ENCODE peak calls at places on chromosomes 5 and 9, in ten cellular contexts. R is tibial artery; I is cardiac muscle cell; U is epithelial cell of esophagus; O is AG04450; M is activated B cell treated with CpG ODN at 0.5 μM for 24 hours; H is tibial nerve; X is CD8-positive, alpha-beta T cell; W is hepatocyte; Z is mammary epithelial cell. Q is an unnamed sample.

GRCh38 chr5:149658299-149658698 is 71.8 kb upstream of the PPARGC1B start:
- DNase-seq in M (no peak), O (no peak), I (no peak), X (no peak), R (no peak), H (no peak), U (no peak), W (no peak), Z (no peak), Q (no peak)

GRCh38 chr9:27538668-27539067 is 9.1 kb upstream of the MOB3B start:
- DNase-seq in X (no peak), H (no peak), I (no peak), O (no peak), Z (no peak), R (no peak), M (no peak), U (no peak), W (no peak), Q (no peak)

GRCh38 chr9:21709464-21710058 is 92.9 kb upstream of the MTAP start:
- DNase-seq in H (peak), X (peak), W (peak), Z (peak), M (no peak), U (peak), I (peak), R (peak), O (no peak), Q (peak)

GRCh38 chr5:16350816-16351215 is 114.8 kb downstream of the ZNF622 start:
- DNase-seq in W (no peak), H (no peak), I (no peak), X (no peak), M (no peak), O (no peak), U (no peak), Z (no peak), R (no peak), Q (no peak)

GRCh38 chr9:15697459-15697858 is 144.6 kb downstream of the CCDC171 start:
- DNase-seq in H (no peak), R (no peak), Z (peak), W (no peak), M (no peak), I (no peak), X (no peak), O (peak), U (peak), Q (no peak)

GRCh38 chr5:171647043-171647899 is 138.3 kb upstream of the SMIM23 start:
- DNase-seq in M (no peak), R (no peak), O (peak), Z (no peak), H (no peak), I (peak), U (peak), X (no peak), W (peak), Q (no peak)

GRCh38 chr5:177133845-177134652 is 476 bp downstream of the NSD1 start:
- DNase-seq in R (peak), M (peak), I (peak), U (peak), O (no peak), Z (peak), W (peak), H (no peak), X (peak), Q (peak)

GRCh38 chr5:1544294-1545010 is 20.7 kb upstream of the LPCAT1 start:
- DNase-seq in O (no peak), W (no peak), I (no peak), Z (no peak), H (no peak), X (no peak), M (peak), U (no peak), R (no peak), Q (no peak)

GRCh38 chr9:115494393-115494792 is 376.4 kb upstream of the TNC start:
- DNase-seq in U (no peak), H (no peak), M (no peak), O (no peak), X (no peak), I (no peak), Z (no peak), W (no peak), R (peak), Q (no peak)

GRCh38 chr5:24232929-24233328 is 411.8 kb downstream of the CDH10 start:
- DNase-seq in W (no peak), O (no peak), H (no peak), X (no peak), M (no peak), I (no peak), R (no peak), U (no peak), Z (no peak), Q (no peak)

GRCh38 chr9:38681747-38682227 is 38.1 kb downstream of the FAM240B start:
- DNase-seq in Z (peak), H (no peak), M (no peak), O (no peak), R (no peak), U (peak), X (no peak), I (no peak), W (no peak), Q (no peak)

GRCh38 chr5:88805151-88805784 is 77.7 kb downstream of the MEF2C start:
- DNase-seq in U (no peak), Z (no peak), X (no peak), M (no peak), I (no peak), W (no peak), R (no peak), H (no peak), O (no peak), Q (no peak)

GRCh38 chr5:169648725-169649124 is 11.7 kb downstream of the DOCK2 start:
- DNase-seq in I (peak), R (no peak), Z (peak), X (no peak), H (no peak), M (no peak), U (no peak), O (no peak), W (no peak), Q (no peak)

GRCh38 chr5:176712546-176713297 is 65.4 kb downstream of the TSPAN17 start:
- DNase-seq in W (no peak), U (no peak), O (no peak), R (no peak), X (no peak), H (no peak), I (no peak), Z (no peak), M (no peak), Q (no peak)

GRCh38 chr9:134028575-134029247 is 3.4 kb downstream of the BRD3OS start:
- DNase-seq in W (no peak), U (no peak), X (no peak), M (no peak), H (no peak), Z (no peak), R (no peak), O (no peak), I (no peak), Q (no peak)

GRCh38 chr9:86413966-86414880 is 60.0 kb upstream of the TUT7 start:
- DNase-seq in I (peak), U (peak), R (no peak), W (peak), O (no peak), Z (no peak), H (no peak), X (no peak), M (no peak), Q (no peak)

DNA sequence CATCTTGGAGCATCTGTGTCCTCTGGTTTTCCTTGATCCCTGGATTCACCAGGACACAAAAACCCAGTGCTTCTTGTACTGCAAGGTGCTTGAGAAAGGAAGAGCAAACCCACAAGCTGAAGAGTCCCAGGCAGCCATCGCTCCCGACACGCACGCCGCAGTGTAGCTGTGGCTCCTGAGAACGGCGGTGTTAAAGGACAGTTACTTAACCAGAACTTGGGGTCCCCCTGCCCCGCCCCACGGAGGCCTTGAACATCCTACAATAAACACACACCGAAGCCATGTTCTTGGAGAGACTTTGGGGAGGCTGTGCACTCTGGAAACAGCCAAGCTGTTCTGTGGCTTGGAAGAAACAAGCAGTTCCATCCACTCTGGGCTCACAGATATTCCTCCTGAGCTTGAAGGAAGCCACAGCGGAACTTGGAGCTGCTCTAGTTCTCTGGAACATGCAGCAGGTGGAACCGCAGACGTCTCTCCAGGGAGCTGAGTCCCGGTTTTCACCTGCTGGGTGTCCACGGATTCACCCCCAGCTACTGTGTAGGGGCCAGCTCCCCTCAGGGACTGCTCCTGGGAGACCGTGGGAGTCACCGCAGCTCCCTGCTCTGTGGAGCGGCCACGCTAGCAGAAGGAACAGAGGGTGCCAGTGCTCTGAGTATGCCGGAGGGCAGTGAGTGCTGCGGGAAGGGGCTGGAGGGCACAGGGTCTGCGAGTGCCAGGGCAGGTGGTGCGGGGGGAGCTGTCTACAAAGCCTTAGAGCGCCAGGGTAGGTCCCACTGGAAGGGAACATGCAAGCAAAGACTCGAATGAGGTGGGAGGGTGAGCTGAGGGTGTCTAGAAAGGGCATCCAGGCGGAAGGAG is 107.3 kb downstream of the ADAMTS2 start:
- DNase-seq in X (no peak), Z (no peak), H (no peak), M (no peak), W (no peak), U (no peak), O (no peak), R (no peak), I (no peak), Q (no peak)
- TF ChIP-seq CTCF in X (no peak), Z (no peak), H (no peak), M (no peak), W (no peak), U (no peak), O (no peak), R (no peak), I (no peak), Q (no peak)

DNA sequence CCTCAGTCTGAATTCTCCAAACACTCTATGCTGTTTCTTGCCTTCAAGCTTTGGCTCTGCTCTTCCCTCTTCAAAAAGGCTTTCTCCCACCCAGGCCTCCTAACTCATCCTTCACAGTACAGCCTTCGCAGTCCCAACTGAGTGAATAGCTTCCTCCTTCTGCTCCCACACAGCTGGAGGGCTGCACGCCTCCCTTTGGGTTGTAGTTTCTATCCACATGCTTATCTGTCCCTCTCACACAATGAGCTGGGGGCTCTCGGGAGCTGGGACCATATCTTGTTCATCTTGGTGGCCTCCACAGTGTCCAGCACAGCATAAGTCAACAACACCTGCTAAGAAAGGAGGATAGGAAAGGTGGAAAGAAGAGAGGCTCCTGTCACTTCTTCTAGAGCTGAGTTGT is 69.5 kb upstream of the XPA start:
- DNase-seq in O (no peak), I (no peak), W (no peak), U (no peak), M (no peak), X (no peak), H (no peak), R (no peak), Z (no peak), Q (no peak)
- TF ChIP-seq CTCF in O (no peak), I (no peak), W (no peak), U (no peak), M (no peak), X (no peak), H (no peak), R (no peak), Z (no peak), Q (no peak)

GRCh38 chr5:72845889-72846288 is 29.4 kb downstream of the TNPO1 start:
- DNase-seq in O (no peak), W (no peak), M (no peak), H (no peak), X (no peak), Z (no peak), R (no peak), U (no peak), I (no peak), Q (no peak)

GRCh38 chr5:72841756-72842535 is 25.5 kb downstream of the TNPO1 start:
- DNase-seq in X (no peak), I (no peak), R (no peak), U (no peak), W (no peak), H (no peak), O (no peak), Z (no peak), M (no peak), Q (no peak)

GRCh38 chr5:72844218-72844603 is 27.8 kb downstream of the TNPO1 start:
- DNase-seq in O (no peak), U (no peak), I (no peak), H (no peak), Z (no peak), R (no peak), X (no peak), W (no peak), M (no peak), Q (no peak)

GRCh38 chr5:72846483-72846882 is 30.0 kb downstream of the TNPO1 start:
- DNase-seq in U (no peak), Z (no peak), X (no peak), W (no peak), I (no peak), O (no peak), H (no peak), M (no peak), R (no peak), Q (no peak)

GRCh38 chr5:72842816-72843215 is 26.4 kb downstream of the TNPO1 start:
- DNase-seq in U (peak), O (no peak), W (peak), X (no peak), I (no peak), M (no peak), Z (peak), H (no peak), R (no peak), Q (no peak)
- TF ChIP-seq CTCF in U (peak), O (no peak), W (peak), X (no peak), I (no peak), M (no peak), Z (peak), H (no peak), R (no peak), Q (no peak)

DNA sequence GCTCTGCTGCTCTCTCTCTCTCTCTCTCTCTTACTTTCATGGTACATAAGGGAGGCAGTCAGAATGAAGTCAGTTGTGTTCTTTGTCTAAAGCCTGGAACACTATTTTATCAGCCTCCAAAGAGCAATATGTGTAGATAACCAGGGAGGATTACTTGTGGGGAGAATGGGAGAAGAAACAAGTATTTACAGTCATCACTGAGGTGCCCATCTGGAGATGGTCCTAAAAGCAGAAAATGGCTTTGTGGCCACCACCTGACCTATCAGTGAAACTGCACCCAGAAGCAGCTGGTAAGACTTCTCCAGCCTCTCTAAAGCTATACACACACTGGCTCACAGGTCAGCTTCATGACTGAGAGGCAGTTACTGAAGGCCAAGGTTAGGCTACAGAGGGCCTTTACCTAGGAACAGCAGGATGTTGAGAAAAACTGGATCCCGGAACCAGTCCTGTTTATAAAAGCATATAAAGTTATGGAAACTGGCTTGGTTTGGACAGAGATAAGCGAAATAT is 75.1 kb downstream of the MRPS27 start:
- DNase-seq in X (no peak), I (peak), Z (no peak), R (no peak), M (no peak), U (peak), H (no peak), O (no peak), W (peak), Q (no peak)
- TF ChIP-seq CTCF in X (no peak), I (peak), Z (peak), R (peak), M (no peak), U (peak), H (peak), O (peak), W (peak), Q (peak)

DNA sequence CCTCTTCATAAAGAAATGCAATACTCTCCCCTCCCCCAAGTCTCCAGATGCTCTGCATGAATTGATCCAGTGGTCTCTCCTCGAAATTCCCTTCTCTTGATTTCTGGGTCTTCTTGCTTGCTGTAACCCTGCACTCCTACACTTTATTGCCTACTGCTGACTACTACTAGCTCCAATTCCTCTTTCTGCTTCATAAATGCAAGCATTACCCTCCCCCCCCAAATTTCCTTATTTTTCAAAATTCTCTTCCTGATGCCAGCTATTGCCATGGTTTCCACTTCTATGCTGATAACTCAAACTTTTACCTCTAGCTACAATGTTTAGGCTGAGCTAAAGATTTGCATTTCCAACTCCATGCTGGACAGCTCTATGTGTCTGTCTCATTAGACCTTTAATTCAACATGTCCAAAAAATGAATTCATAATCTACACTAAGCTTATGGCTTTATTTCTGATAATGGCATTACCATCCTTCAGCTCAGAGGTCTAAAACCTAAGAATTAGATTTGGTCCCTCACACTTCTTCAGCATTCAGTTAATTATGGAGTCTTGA is 1.4 kb downstream of the ZBTB26 start:
- DNase-seq in H (no peak), R (no peak), I (no peak), Z (no peak), U (no peak), X (no peak), M (no peak), W (no peak), O (no peak), Q (no peak)
- TF ChIP-seq CTCF in H (no peak), R (no peak), I (no peak), Z (no peak), U (no peak), X (no peak), M (no peak), W (no peak), O (no peak), Q (no peak)

GRCh38 chr9:132944294-132945185 is at the start of gene TSC1:
- DNase-seq in W (peak), R (peak), H (peak), M (peak), Z (peak), I (peak), X (peak), U (peak), O (peak), Q (peak)
- TF ChIP-seq CTCF in W (no peak), R (no peak), H (no peak), M (no peak), Z (no peak), I (no peak), X (no peak), U (no peak), O (no peak), Q (no peak)

GRCh38 chr5:37996918-37997317 is 157.1 kb upstream of the GDNF start:
- DNase-seq in R (no peak), X (no peak), U (no peak), M (no peak), Z (no peak), W (no peak), H (no peak), O (no peak), I (no peak), Q (no peak)

GRCh38 chr5:37989884-37990283 is 150.0 kb upstream of the GDNF start:
- DNase-seq in R (no peak), U (no peak), W (no peak), X (no peak), H (no peak), M (no peak), Z (no peak), I (no peak), O (no peak), Q (no peak)

GRCh38 chr5:37988454-37989046 is 148.7 kb upstream of the GDNF start:
- DNase-seq in W (no peak), U (no peak), R (no peak), I (no peak), X (no peak), H (no peak), O (no peak), M (no peak), Z (no peak), Q (no peak)

GRCh38 chr5:37991267-37991902 is 151.5 kb upstream of the GDNF start:
- DNase-seq in I (peak), X (no peak), O (no peak), Z (no peak), M (no peak), H (no peak), R (no peak), W (no peak), U (no peak), Q (peak)

GRCh38 chr5:37991903-37992299 is 152.1 kb upstream of the GDNF start:
- DNase-seq in H (no peak), W (no peak), M (no peak), I (no peak), Z (no peak), X (no peak), R (no peak), O (no peak), U (no peak), Q (no peak)
- TF ChIP-seq CTCF in H (no peak), W (no peak), M (no peak), I (no peak), Z (no peak), X (no peak), R (no peak), O (no peak), U (no peak), Q (no peak)

GRCh38 chr9:127393680-127394079 is 3.3 kb upstream of the SLC2A8 start:
- DNase-seq in W (no peak), Z (peak), O (no peak), R (no peak), H (no peak), I (no peak), U (no peak), X (no peak), M (no peak), Q (no peak)
- TF ChIP-seq CTCF in W (peak), Z (peak), O (peak), R (no peak), H (no peak), I (peak), U (peak), X (no peak), M (no peak), Q (no peak)